ENCODE peak calls at places on chromosomes 16 and 17, in eight cellular contexts. G is CD8-positive, alpha-beta memory T cell; R is HCT116; H is mesendoderm; B is H7; Y is A673; W is cardiac muscle cell; K is adrenal gland. L is an unnamed sample.
A peak's percentile ranks its signal among the peaks of the same experiment; 100 is the strongest.

GRCh38 chr16:68005786-68006286 is 6.6 kb upstream of the DPEP2 start:
- DNase-seq in G (peak; percentile 70), R (no peak), H (peak; percentile 40), B (peak; percentile 46), Y (no peak), W (peak; percentile 26), K (no peak), L (no peak)

GRCh38 chr17:39196820-39197331 is 593 bp downstream of the CACNB1 start:
- DNase-seq in G (no peak), R (no peak), H (no peak), B (peak; percentile 84), Y (no peak), W (no peak), K (peak; percentile 39), L (peak; percentile 46)

GRCh38 chr16:19085679-19086200 is 18.3 kb downstream of the COQ7 start:
- DNase-seq in G (no peak), R (no peak), H (peak; percentile 29), B (no peak), Y (no peak), W (peak; percentile 67), K (peak; percentile 41), L (no peak)

GRCh38 chr17:27226611-27227234 is 67.2 kb upstream of the WSB1 start:
- DNase-seq in G (no peak), R (no peak), H (no peak), B (no peak), Y (no peak), W (peak; percentile 23), K (peak; percentile 51), L (no peak)

GRCh38 chr17:76657505-76658386 is 14.2 kb upstream of the ST6GALNAC1 start:
- DNase-seq in G (no peak), R (no peak), H (no peak), B (no peak), Y (no peak), W (no peak), K (no peak), L (no peak)

GRCh38 chr17:69857412-69857835 is 217.6 kb upstream of the KCNJ16 start:
- DNase-seq in G (no peak), R (peak; percentile 8), H (peak; percentile 17), B (no peak), Y (no peak), W (peak; percentile 72), K (no peak), L (no peak)

GRCh38 chr16:2210009-2210332 is 692 bp downstream of the BRICD5 start:
- DNase-seq in G (no peak), R (no peak), H (no peak), B (no peak), Y (no peak), W (no peak), K (no peak), L (no peak)

GRCh38 chr17:740240-741055 is 8.1 kb downstream of the TLCD3A start:
- DNase-seq in G (peak; percentile 16), R (no peak), H (no peak), B (peak; percentile 2), Y (no peak), W (no peak), K (no peak), L (no peak)

GRCh38 chr16:7405166-7405565 is 72.5 kb downstream of the RBFOX1 start:
- DNase-seq in G (no peak), R (no peak), H (peak; percentile 72), B (peak; percentile 43), Y (peak; percentile 17), W (no peak), K (peak; percentile 8), L (no peak)

GRCh38 chr17:78064708-78065107 is 63.8 kb downstream of the TMC6 start:
- DNase-seq in G (no peak), R (no peak), H (no peak), B (no peak), Y (no peak), W (no peak), K (no peak), L (no peak)

GRCh38 chr16:55480228-55480655 is 1.2 kb downstream of the MMP2 start:
- DNase-seq in G (no peak), R (no peak), H (peak; percentile 53), B (peak; percentile 82), Y (no peak), W (peak; percentile 98), K (peak; percentile 66), L (peak; percentile 95)

GRCh38 chr16:55543470-55543869 is 23.0 kb upstream of the CAPNS2 start:
- DNase-seq in G (no peak), R (no peak), H (peak; percentile 35), B (peak; percentile 4), Y (peak; percentile 44), W (peak; percentile 63), K (no peak), L (no peak)

GRCh38 chr17:41918392-41919164 is at the start of gene ACLY:
- DNase-seq in G (peak; percentile 92), R (peak; percentile 93), H (peak; percentile 52), B (peak; percentile 100), Y (peak; percentile 95), W (peak; percentile 98), K (peak; percentile 97), L (peak; percentile 95)

GRCh38 chr17:41919165-41919817 is 540 bp upstream of the ACLY start:
- DNase-seq in G (no peak), R (peak; percentile 48), H (peak; percentile 99), B (peak; percentile 85), Y (no peak), W (no peak), K (no peak), L (no peak)

GRCh38 chr17:41917957-41918391 is 777 bp downstream of the ACLY start:
- DNase-seq in G (peak; percentile 42), R (no peak), H (no peak), B (peak; percentile 65), Y (peak; percentile 30), W (peak; percentile 47), K (peak; percentile 52), L (peak; percentile 61)

GRCh38 chr17:41915566-41915965 is 3.2 kb downstream of the ACLY start:
- DNase-seq in G (no peak), R (no peak), H (no peak), B (no peak), Y (no peak), W (no peak), K (no peak), L (no peak)

GRCh38 chr17:41917192-41917591 is 1.6 kb downstream of the ACLY start:
- DNase-seq in G (no peak), R (no peak), H (no peak), B (no peak), Y (no peak), W (peak; percentile 56), K (no peak), L (no peak)
- H3K36me3 ChIP-seq in G (peaks cover 14% of the 10 kb centered on the region), R (peaks cover 21% of the 10 kb centered on the region), H (peaks cover 12% of the 10 kb centered on the region), B (peaks cover 20% of the 10 kb centered on the region), Y (peaks cover 14% of the 10 kb centered on the region), W (peaks cover 9% of the 10 kb centered on the region), K (peaks cover 15% of the 10 kb centered on the region), L (no peaks in the 10 kb centered on the region)

DNA sequence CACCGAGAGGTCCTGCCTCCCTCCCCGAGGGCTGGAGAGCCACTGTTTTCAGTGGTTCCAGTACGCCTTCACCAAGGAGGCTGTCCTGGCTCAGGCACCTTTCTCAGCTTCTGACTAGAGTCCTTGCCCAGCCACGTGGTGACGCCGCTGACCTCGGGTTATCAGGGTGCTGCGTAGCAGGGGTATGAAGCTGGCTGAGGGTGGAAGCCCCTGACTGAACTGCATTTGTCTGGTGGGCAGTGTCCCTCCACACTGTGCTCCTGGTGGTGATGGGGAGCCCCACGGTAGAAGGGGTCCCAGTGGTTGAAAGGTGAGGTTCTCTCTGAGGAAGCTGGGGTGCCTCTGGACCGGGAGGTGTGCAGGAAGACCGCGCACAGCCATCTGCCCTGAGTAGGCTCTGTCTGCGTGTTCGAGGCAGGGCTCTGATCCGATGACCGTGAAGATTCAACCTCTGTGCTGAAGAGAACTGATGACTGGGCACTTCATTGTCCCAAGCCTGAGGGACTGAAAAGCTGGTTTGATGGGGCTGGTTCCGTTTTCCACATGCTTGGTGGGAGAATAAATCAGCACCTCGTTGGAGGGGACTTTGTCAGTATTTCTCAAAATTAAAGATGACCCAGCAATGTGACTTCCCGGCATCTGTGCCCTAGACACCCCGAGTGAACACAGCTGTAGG is 2.5 kb downstream of the ACSF3 start:
- DNase-seq in G (no peak), R (no peak), H (no peak), B (no peak), Y (no peak), W (no peak), K (no peak), L (no peak)
- H3K36me3 ChIP-seq in G (peaks cover 4% of the 10 kb centered on the region), R (peaks cover 8% of the 10 kb centered on the region), H (no peaks in the 10 kb centered on the region), B (peaks cover 1% of the 10 kb centered on the region), Y (no peaks in the 10 kb centered on the region), W (peaks cover 4% of the 10 kb centered on the region), K (peaks cover 5% of the 10 kb centered on the region), L (no peaks in the 10 kb centered on the region)

GRCh38 chr16:89143911-89144675 is 27.5 kb upstream of the CDH15 start:
- DNase-seq in G (no peak), R (no peak), H (no peak), B (no peak), Y (no peak), W (no peak), K (no peak), L (no peak)
- H3K36me3 ChIP-seq in G (no peaks in the 10 kb centered on the region), R (peaks cover 19% of the 10 kb centered on the region), H (no peaks in the 10 kb centered on the region), B (peaks cover 2% of the 10 kb centered on the region), Y (no peaks in the 10 kb centered on the region), W (no peaks in the 10 kb centered on the region), K (peaks cover 36% of the 10 kb centered on the region), L (no peaks in the 10 kb centered on the region)

GRCh38 chr17:43998552-43998951 is 5.9 kb upstream of the NAGS start:
- DNase-seq in G (no peak), R (no peak), H (no peak), B (no peak), Y (no peak), W (peak; percentile 54), K (no peak), L (no peak)

GRCh38 chr17:43999024-43999423 is 5.4 kb upstream of the NAGS start:
- DNase-seq in G (no peak), R (no peak), H (no peak), B (no peak), Y (no peak), W (no peak), K (no peak), L (no peak)

GRCh38 chr17:43995150-43995471 is 9.3 kb upstream of the NAGS start:
- DNase-seq in G (no peak), R (no peak), H (no peak), B (no peak), Y (no peak), W (no peak), K (no peak), L (no peak)

GRCh38 chr17:43992641-43993040 is 11.8 kb upstream of the NAGS start:
- DNase-seq in G (no peak), R (no peak), H (no peak), B (no peak), Y (no peak), W (no peak), K (no peak), L (no peak)

DNA sequence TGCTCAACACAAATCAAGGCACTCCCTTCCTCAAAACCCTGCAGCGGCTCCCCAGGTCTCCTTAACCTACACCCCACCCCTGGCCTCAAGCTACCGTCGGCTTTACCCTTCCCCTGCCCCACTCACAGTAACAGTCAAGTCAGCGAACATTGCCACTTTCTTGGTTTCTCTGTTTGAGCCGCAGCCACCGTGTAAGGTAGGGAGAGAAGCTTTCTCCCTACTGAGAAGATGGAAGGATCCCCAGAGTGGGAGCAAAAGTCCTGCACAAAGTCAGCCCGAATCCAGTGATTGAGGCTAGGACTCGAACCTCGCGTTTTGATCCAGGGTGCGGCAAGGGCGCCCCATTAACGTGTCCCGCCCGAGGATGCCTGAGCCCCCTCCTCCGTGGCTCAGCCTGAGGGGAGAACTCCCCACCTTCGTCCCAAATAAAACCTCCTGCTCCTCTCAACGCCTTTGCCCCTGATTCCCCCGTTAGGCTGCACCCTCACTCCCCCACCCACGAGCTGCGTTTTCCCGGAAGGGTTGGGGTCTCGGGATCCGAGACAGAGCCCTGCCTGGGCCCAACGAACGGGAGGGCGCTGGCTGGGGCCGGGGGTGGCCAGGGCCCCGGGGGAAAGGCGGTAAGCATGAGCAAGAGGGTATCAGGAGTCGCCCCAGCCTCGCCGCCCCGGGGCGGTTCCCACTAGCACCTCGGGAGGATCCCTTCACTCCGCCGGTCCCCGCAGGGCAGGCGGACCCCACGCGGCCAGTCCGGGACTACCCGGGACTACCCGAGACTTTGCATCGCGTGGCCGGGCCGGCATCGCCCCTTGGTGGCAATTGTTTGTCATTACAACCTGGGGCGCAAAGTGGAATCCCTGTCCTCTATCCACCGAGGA is 9.9 kb upstream of the NAGS start:
- DNase-seq in G (peak; percentile 63), R (no peak), H (peak; percentile 62), B (peak; percentile 91), Y (peak; percentile 66), W (peak; percentile 70), K (peak; percentile 64), L (peak; percentile 54)
- H3K36me3 ChIP-seq in G (no peaks in the 10 kb centered on the region), R (no peaks in the 10 kb centered on the region), H (no peaks in the 10 kb centered on the region), B (no peaks in the 10 kb centered on the region), Y (no peaks in the 10 kb centered on the region), W (no peaks in the 10 kb centered on the region), K (no peaks in the 10 kb centered on the region), L (no peaks in the 10 kb centered on the region)

L was measured in uterus.